ENCODE peak calls at places on chromosomes 3 and 15, in four cellular contexts. N, Q, X and T are unnamed samples.

GRCh38 chr15:85831415-85832113 is 36.8 kb upstream of the KLHL25 start:
- DNase-seq in N (peak), Q (peak), X (no peak), T (no peak)

GRCh38 chr3:111621535-111621934 is 26.4 kb upstream of the ZBED2 start:
- DNase-seq in N (peak), Q (peak), X (no peak), T (no peak)

GRCh38 chr15:99944131-99944530 is 210.9 kb upstream of the LYSMD4 start:
- DNase-seq in N (no peak), Q (no peak), X (no peak), T (no peak)

GRCh38 chr15:68700395-68701123 is 120.1 kb downstream of the ANP32A start:
- DNase-seq in N (no peak), Q (peak), X (no peak), T (no peak)

GRCh38 chr3:157581331-157581730 is 78.1 kb upstream of the VEPH1 start:
- DNase-seq in N (no peak), Q (no peak), X (no peak), T (no peak)

GRCh38 chr3:186207515-186207914 is 98.6 kb upstream of the ETV5 start:
- DNase-seq in N (no peak), Q (no peak), X (no peak), T (no peak)

GRCh38 chr15:31042731-31043130 is 51.3 kb upstream of the MTMR10 start:
- DNase-seq in N (no peak), Q (no peak), X (no peak), T (no peak)

GRCh38 chr3:40780341-40780800 is 255.6 kb downstream of the ZNF621 start:
- DNase-seq in N (no peak), Q (no peak), X (no peak), T (no peak)

GRCh38 chr15:62120776-62121175 is 44.3 kb downstream of the C2CD4B start:
- DNase-seq in N (no peak), Q (no peak), X (no peak), T (no peak)

GRCh38 chr15:63896336-63897115 is 62.8 kb upstream of the HERC1 start:
- DNase-seq in N (peak), Q (peak), X (no peak), T (no peak)

GRCh38 chr3:135491478-135491877 is 474.1 kb upstream of the PPP2R3A start:
- DNase-seq in N (no peak), Q (no peak), X (no peak), T (no peak)

GRCh38 chr3:119700920-119701734 is 1.7 kb upstream of the CFAP91 start:
- DNase-seq in N (no peak), Q (no peak), X (no peak), T (no peak)

GRCh38 chr3:151456065-151456464 is 4.8 kb downstream of the IGSF10 start:
- DNase-seq in N (no peak), Q (no peak), X (no peak), T (no peak)

GRCh38 chr3:58474348-58474911 is 17.5 kb upstream of the KCTD6 start:
- DNase-seq in N (no peak), Q (no peak), X (no peak), T (no peak)

GRCh38 chr3:123283657-123284398 is 82.1 kb downstream of the SEC22A start:
- DNase-seq in N (no peak), Q (no peak), X (no peak), T (no peak)

GRCh38 chr15:101124731-101125558 is 126.9 kb downstream of the CHSY1 start:
- DNase-seq in N (no peak), Q (peak), X (no peak), T (no peak)

GRCh38 chr15:70030851-70031645 is 66.7 kb downstream of the TLE3 start:
- DNase-seq in N (no peak), Q (no peak), X (no peak), T (no peak)

GRCh38 chr3:39707314-39707909 is 102.0 kb upstream of the MYRIP start:
- DNase-seq in N (peak), Q (no peak), X (no peak), T (no peak)

GRCh38 chr3:11643212-11644087 is at the start of gene VGLL4:
- DNase-seq in N (peak), Q (peak), X (no peak), T (peak)

GRCh38 chr3:12184541-12184940 is 25.8 kb upstream of the TIMP4 start:
- DNase-seq in N (no peak), Q (no peak), X (no peak), T (no peak)

GRCh38 chr15:88764448-88764847 is 38.8 kb upstream of the ACAN start:
- DNase-seq in N (no peak), Q (no peak), X (no peak), T (no peak)

GRCh38 chr15:69753867-69754266 is 301.2 kb downstream of the RPLP1 start:
- DNase-seq in N (no peak), Q (no peak), X (no peak), T (no peak)

GRCh38 chr15:35151381-35151780 is 66.3 kb upstream of the NANOGP8 start:
- DNase-seq in N (no peak), Q (no peak), X (no peak), T (no peak)

GRCh38 chr3:54932606-54933005 is 4.7 kb upstream of the LRTM1 start:
- DNase-seq in N (no peak), Q (no peak), X (no peak), T (no peak)

GRCh38 chr3:141895731-141896130 is 19.3 kb downstream of the ATP1B3 start:
- DNase-seq in N (no peak), Q (no peak), X (no peak), T (no peak)

GRCh38 chr3:133453383-133453782 is 53.5 kb downstream of the BFSP2 start:
- DNase-seq in N (no peak), Q (no peak), X (no peak), T (no peak)

GRCh38 chr3:101381809-101382208 is 61.4 kb upstream of the IMPG2 start:
- DNase-seq in N (peak), Q (no peak), X (no peak), T (no peak)

GRCh38 chr3:191792580-191792979 is 331.6 kb downstream of the PYDC2 start:
- DNase-seq in N (no peak), Q (no peak), X (no peak), T (no peak)

GRCh38 chr15:101652783-101653430 is 726 bp upstream of the TM2D3 start:
- DNase-seq in N (no peak), Q (no peak), X (no peak), T (no peak)

GRCh38 chr15:98776607-98777281 is 128.4 kb downstream of the IGF1R start:
- DNase-seq in N (no peak), Q (no peak), X (no peak), T (no peak)